ENCODE peak calls at places on chromosomes 11 and 22, in nine cellular contexts. R is GM20000, Z is BE2C, E is esophagus squamous epithelium, L is NB4, M is left ventricle myocardium inferior, I is cardiac muscle cell, Y is GM12865, D is choroid plexus epithelial cell. C is an unnamed sample.

GRCh38 chr11:1729692-1730011 is 20.7 kb downstream of the IFITM10 start:
- DNase-seq in Z (no peak), I (no peak), Y (no peak), D (no peak), M (no peak), L (no peak), R (no peak), E (no peak), C (no peak)

GRCh38 chr11:68525930-68526329 is 65.4 kb downstream of the PPP6R3 start:
- DNase-seq in Z (no peak), D (peak), R (no peak), I (peak), L (no peak), E (no peak), Y (no peak), M (no peak), C (no peak)

GRCh38 chr11:82718307-82718706 is 15.4 kb downstream of the FAM181B start:
- DNase-seq in Y (peak), M (no peak), L (peak), R (peak), D (peak), Z (peak), E (no peak), I (peak), C (no peak)

GRCh38 chr11:62508336-62509058 is 38.1 kb downstream of the AHNAK start:
- DNase-seq in L (peak), D (peak), I (peak), E (no peak), Y (peak), R (no peak), Z (peak), M (peak), C (no peak)

GRCh38 chr11:76156971-76157427 is 49.3 kb downstream of the WNT11 start:
- DNase-seq in I (no peak), M (no peak), R (no peak), L (no peak), Y (no peak), D (no peak), Z (peak), E (no peak), C (no peak)

GRCh38 chr22:49364398-49364797 is 463.3 kb downstream of the BRD1 start:
- DNase-seq in D (no peak), M (no peak), E (no peak), R (no peak), I (no peak), Y (no peak), L (no peak), Z (no peak), C (no peak)

GRCh38 chr22:38461414-38462081 is 6.3 kb upstream of the KDELR3 start:
- DNase-seq in Z (peak), Y (peak), R (peak), L (peak), D (peak), I (peak), E (no peak), M (peak), C (peak)

GRCh38 chr11:66546368-66546965 is at the start of gene ACTN3:
- DNase-seq in L (no peak), E (no peak), M (peak), R (peak), D (peak), Z (no peak), I (peak), Y (peak), C (no peak)

GRCh38 chr22:42648368-42649260 is 578 bp downstream of the CYB5R3 start:
- DNase-seq in M (peak), Z (no peak), Y (peak), R (peak), D (peak), E (no peak), L (peak), I (peak), C (peak)

GRCh38 chr11:10377182-10377581 is 72.3 kb downstream of the ADM start:
- DNase-seq in D (no peak), Z (no peak), I (no peak), L (no peak), Y (no peak), R (no peak), M (no peak), E (no peak), C (no peak)

GRCh38 chr11:106594751-106595351 is 423.4 kb downstream of the GUCY1A2 start:
- DNase-seq in L (no peak), D (no peak), I (no peak), M (no peak), Z (no peak), E (no peak), Y (peak), R (no peak), C (peak)

GRCh38 chr11:82775736-82776346 is 42.2 kb upstream of the FAM181B start:
- DNase-seq in M (no peak), I (peak), Z (peak), E (no peak), L (peak), Y (peak), D (peak), R (peak), C (peak)

GRCh38 chr11:69650832-69651344 is 9.9 kb downstream of the CCND1 start:
- DNase-seq in Z (no peak), M (no peak), L (no peak), D (no peak), E (no peak), R (no peak), I (no peak), Y (no peak), C (no peak)

GRCh38 chr11:12496181-12497025 is 119.0 kb downstream of the PARVA start:
- DNase-seq in L (no peak), E (no peak), D (no peak), Z (no peak), M (no peak), Y (peak), I (no peak), R (no peak), C (no peak)

GRCh38 chr11:96863520-96863919 is 473.7 kb downstream of the JRKL start:
- DNase-seq in D (no peak), Y (no peak), I (peak), Z (peak), E (no peak), M (peak), R (no peak), L (no peak), C (no peak)

GRCh38 chr22:41124086-41124485 is 31.7 kb downstream of the EP300 start:
- DNase-seq in L (no peak), D (no peak), E (no peak), Z (no peak), I (no peak), R (no peak), M (no peak), Y (no peak), C (no peak)

GRCh38 chr11:14423633-14424032 is 64.7 kb upstream of the RRAS2 start:
- DNase-seq in I (peak), Y (no peak), L (peak), M (no peak), Z (no peak), D (peak), E (no peak), R (no peak), C (peak)

GRCh38 chr11:56545531-56545930 is 2.5 kb upstream of the OR5M11 start:
- DNase-seq in M (no peak), Z (no peak), I (no peak), D (no peak), L (no peak), Y (no peak), E (no peak), R (no peak), C (no peak)

GRCh38 chr11:58525037-58525614 is 17.2 kb upstream of the OR5B21 start:
- DNase-seq in Z (no peak), L (peak), D (no peak), I (peak), Y (peak), M (no peak), E (no peak), R (peak), C (peak)

GRCh38 chr22:40094449-40094848 is 83.3 kb upstream of the TNRC6B start:
- DNase-seq in Y (peak), Z (no peak), R (peak), L (no peak), M (no peak), D (peak), I (no peak), E (no peak), C (no peak)

GRCh38 chr11:65425105-65425970 is 2.7 kb downstream of the NEAT1 start:
- DNase-seq in M (peak), L (peak), E (no peak), Y (peak), I (peak), R (peak), Z (no peak), D (peak), C (peak)

GRCh38 chr11:124762077-124762623 is at the start of gene ESAM:
- DNase-seq in Y (peak), M (peak), E (no peak), R (peak), I (no peak), Z (no peak), D (no peak), L (no peak), C (no peak)

GRCh38 chr22:38554281-38554680 is 15.7 kb downstream of the DMC1 start:
- DNase-seq in Y (no peak), D (no peak), I (no peak), R (no peak), L (no peak), M (no peak), Z (no peak), E (no peak), C (no peak)

GRCh38 chr11:29310706-29311342 is 706.0 kb downstream of the KCNA4 start:
- DNase-seq in E (no peak), Z (no peak), R (no peak), I (no peak), Y (no peak), M (no peak), D (peak), L (no peak), C (no peak)

GRCh38 chr11:120168960-120169681 is 31.2 kb upstream of the TRIM29 start:
- DNase-seq in L (peak), E (no peak), I (peak), R (peak), M (peak), Y (peak), Z (peak), D (peak), C (no peak)

GRCh38 chr11:57800444-57801184 is 39.0 kb downstream of the CTNND1 start:
- DNase-seq in I (peak), E (no peak), D (peak), L (peak), Y (peak), Z (no peak), R (peak), M (no peak), C (peak)

GRCh38 chr22:17234144-17234623 is 14.9 kb upstream of the ADA2 start:
- DNase-seq in Y (no peak), L (no peak), E (no peak), Z (no peak), I (peak), M (no peak), D (peak), R (no peak), C (no peak)

GRCh38 chr22:50011447-50012200 is 941 bp downstream of the IL17REL start:
- DNase-seq in M (peak), Z (peak), E (no peak), L (no peak), R (no peak), I (no peak), D (no peak), Y (no peak), C (no peak)

GRCh38 chr11:78560066-78560597 is 14.5 kb downstream of the NARS2 start:
- DNase-seq in D (no peak), R (peak), Y (peak), M (no peak), I (no peak), Z (no peak), E (no peak), L (no peak), C (no peak)

GRCh38 chr22:49855491-49855911 is 1.9 kb downstream of the ZBED4 start:
- DNase-seq in Y (peak), I (peak), E (no peak), M (no peak), R (no peak), L (no peak), Z (no peak), D (peak), C (no peak)

GRCh38 chr22:44479662-44480061 is 18.4 kb downstream of the RTL6 start:
- DNase-seq in I (no peak), E (no peak), R (no peak), Y (no peak), Z (no peak), D (no peak), M (no peak), L (no peak), C (no peak)

GRCh38 chr11:29272019-29272654 is 744.7 kb downstream of the KCNA4 start:
- DNase-seq in Y (no peak), I (peak), D (peak), E (no peak), Z (no peak), R (no peak), L (no peak), M (no peak), C (no peak)

GRCh38 chr11:131463609-131464008 is 93.2 kb downstream of the NTM start:
- DNase-seq in Y (no peak), L (no peak), Z (no peak), D (no peak), R (no peak), M (no peak), I (no peak), E (no peak), C (no peak)

GRCh38 chr11:93468286-93468685 is 74.9 kb downstream of the SMCO4 start:
- DNase-seq in Z (no peak), D (no peak), R (no peak), Y (no peak), L (no peak), I (no peak), M (no peak), E (no peak), C (no peak)

GRCh38 chr22:17786435-17787158 is 12.3 kb upstream of the BID start:
- DNase-seq in Y (no peak), D (peak), E (no peak), L (peak), R (no peak), M (peak), I (peak), Z (peak), C (peak)

GRCh38 chr11:78363018-78363619 is 54.5 kb downstream of the GAB2 start:
- DNase-seq in M (no peak), D (no peak), Z (no peak), Y (no peak), E (no peak), R (no peak), L (peak), I (no peak), C (no peak)

GRCh38 chr11:118883368-118884071 is at the start of gene CXCR5:
- DNase-seq in Z (no peak), R (peak), M (no peak), E (no peak), Y (peak), D (peak), I (no peak), L (no peak), C (no peak)

GRCh38 chr11:65390099-65390941 is 3.9 kb downstream of the FRMD8 start:
- DNase-seq in M (no peak), R (peak), Y (no peak), I (peak), L (no peak), Z (no peak), E (no peak), D (peak), C (no peak)

GRCh38 chr11:121191787-121192186 is 90.7 kb downstream of the TECTA start:
- DNase-seq in L (no peak), R (no peak), M (no peak), I (no peak), D (no peak), E (no peak), Y (no peak), Z (no peak), C (no peak)

GRCh38 chr11:44978279-44978960 is 27.7 kb upstream of the TP53I11 start:
- DNase-seq in R (no peak), I (peak), Y (no peak), D (no peak), L (peak), M (no peak), Z (no peak), E (no peak), C (no peak)

GRCh38 chr11:44979536-44980399 is 29.1 kb upstream of the TP53I11 start:
- DNase-seq in L (no peak), E (no peak), M (no peak), Z (no peak), I (no peak), D (no peak), R (no peak), Y (peak), C (no peak)

GRCh38 chr11:44976576-44976975 is 25.9 kb upstream of the TP53I11 start:
- DNase-seq in M (no peak), D (no peak), L (no peak), Z (no peak), R (no peak), E (no peak), Y (no peak), I (no peak), C (no peak)

GRCh38 chr11:44978961-44979331 is 28.3 kb upstream of the TP53I11 start:
- DNase-seq in L (no peak), M (no peak), Z (no peak), Y (no peak), D (no peak), I (no peak), E (no peak), R (no peak), C (no peak)

GRCh38 chr11:44977493-44977984 is 26.9 kb upstream of the TP53I11 start:
- DNase-seq in R (no peak), Z (no peak), I (peak), E (no peak), L (peak), M (no peak), Y (no peak), D (peak), C (peak)
- TF ChIP-seq CTCF in R (no peak), Z (peak), I (peak), E (no peak), L (peak), M (peak), Y (no peak), D (peak), C (peak)

GRCh38 chr11:72534859-72535547 is 100.7 kb upstream of the CLPB start:
- DNase-seq in D (peak), E (no peak), M (no peak), Y (no peak), R (no peak), L (no peak), Z (no peak), I (no peak), C (no peak)
- TF ChIP-seq CTCF in D (peak), E (no peak), M (no peak), Y (no peak), R (no peak), L (peak), Z (peak), I (no peak), C (peak)

GRCh38 chr22:32067613-32068012 is 24.6 kb downstream of the SLC5A1 start:
- DNase-seq in E (no peak), Z (no peak), R (no peak), I (no peak), M (no peak), D (no peak), L (no peak), Y (no peak), C (no peak)
- TF ChIP-seq CTCF in E (no peak), Z (no peak), R (no peak), I (no peak), M (no peak), D (no peak), L (no peak), Y (no peak), C (no peak)

DNA sequence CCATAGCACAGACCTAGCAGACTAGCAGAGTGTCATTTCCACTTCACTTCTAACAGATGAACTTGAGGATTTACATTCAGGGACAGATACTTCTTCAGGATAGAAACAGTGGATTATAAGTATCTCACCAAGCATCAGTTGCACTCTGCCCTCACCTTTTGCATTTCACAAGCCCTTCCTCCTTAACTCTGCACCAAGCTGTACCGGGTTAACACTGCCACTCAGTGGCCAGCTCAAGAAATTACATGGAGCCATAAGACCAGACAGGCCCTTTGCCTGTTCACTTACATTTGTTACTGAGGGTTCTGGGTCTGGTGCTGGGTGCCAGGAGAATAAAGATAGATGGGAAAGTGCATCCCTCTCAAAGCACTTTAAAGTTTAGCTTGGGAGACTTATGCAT is 309.8 kb downstream of the SHANK2 start:
- DNase-seq in D (peak), I (no peak), R (no peak), M (no peak), E (no peak), Z (no peak), Y (peak), L (peak), C (no peak)
- TF ChIP-seq CTCF in D (peak), I (peak), R (no peak), M (peak), E (no peak), Z (peak), Y (peak), L (peak), C (peak)